ENCODE peak calls at places on chromosome 6, in nine cellular contexts. O is GM12891; G is NCI-H1092 treated with DMSO at 0.1 percent for 48 hours; Z is Kasumi-1; C is neural progenitor cell; V is fibroblast of mammary gland; X is A549; P is naive thymus-derived CD4-positive, alpha-beta T cell; E is naive thymus-derived CD8-positive, alpha-beta T cell. I is an unnamed sample.
A peak's percentile ranks its signal among the peaks of the same experiment; 100 is the strongest.

GRCh38 chr6:159981591-159982245 is 12.8 kb downstream of the IGF2R start:
- DNase-seq in O (no peak), G (peak; percentile 22), Z (peak; percentile 77), C (no peak), V (peak; percentile 72), X (no peak), P (no peak), E (no peak), I (peak; percentile 71)

GRCh38 chr6:144265390-144265789 is 19.7 kb upstream of the UTRN start:
- DNase-seq in O (peak; percentile 37), G (no peak), Z (no peak), C (peak; percentile 86), V (peak; percentile 47), X (peak; percentile 66), P (no peak), E (no peak), I (no peak)

GRCh38 chr6:79313254-79313653 is 78.8 kb upstream of the HMGN3 start:
- DNase-seq in O (no peak), G (no peak), Z (no peak), C (no peak), V (peak; percentile 6), X (peak; percentile 25), P (no peak), E (no peak), I (no peak)

GRCh38 chr6:170211404-170212025 is 79.4 kb downstream of the DLL1 start:
- DNase-seq in O (no peak), G (no peak), Z (no peak), C (no peak), V (no peak), X (no peak), P (no peak), E (no peak), I (no peak)

GRCh38 chr6:152136449-152136825 is 329.0 kb downstream of the ESR1 start:
- DNase-seq in O (no peak), G (peak; percentile 84), Z (no peak), C (no peak), V (no peak), X (peak; percentile 25), P (no peak), E (no peak), I (no peak)

GRCh38 chr6:6993503-6994237 is 114.1 kb upstream of the RREB1 start:
- DNase-seq in O (no peak), G (no peak), Z (no peak), C (no peak), V (peak; percentile 14), X (no peak), P (no peak), E (no peak), I (no peak)

GRCh38 chr6:158020811-158021210 is 39.1 kb downstream of the SYNJ2 start:
- DNase-seq in O (no peak), G (no peak), Z (no peak), C (no peak), V (no peak), X (no peak), P (no peak), E (no peak), I (no peak)

GRCh38 chr6:36235309-36235708 is 34.6 kb upstream of the PNPLA1 start:
- DNase-seq in O (no peak), G (no peak), Z (no peak), C (peak; percentile 10), V (no peak), X (no peak), P (no peak), E (no peak), I (no peak)

GRCh38 chr6:15512126-15512525 is 150.7 kb downstream of the DTNBP1 start:
- DNase-seq in O (no peak), G (no peak), Z (no peak), C (peak; percentile 50), V (peak; percentile 38), X (peak; percentile 6), P (no peak), E (no peak), I (no peak)

GRCh38 chr6:105445461-105445860 is 42.6 kb upstream of the PREP start:
- DNase-seq in O (no peak), G (no peak), Z (no peak), C (no peak), V (no peak), X (no peak), P (no peak), E (no peak), I (no peak)

GRCh38 chr6:125945378-125946141 is 11.0 kb upstream of the HINT3 start:
- DNase-seq in O (no peak), G (no peak), Z (no peak), C (no peak), V (no peak), X (peak; percentile 70), P (no peak), E (no peak), I (peak; percentile 40)

GRCh38 chr6:33812669-33813068 is 8.9 kb upstream of the MLN start:
- DNase-seq in O (peak; percentile 63), G (peak; percentile 64), Z (peak; percentile 46), C (peak; percentile 94), V (peak; percentile 40), X (peak; percentile 35), P (no peak), E (peak; percentile 18), I (no peak)